ENCODE peak calls at places on chromosome 1, in nine cellular contexts. V is tibial nerve, A is right atrium auricular region, S is lower lobe of right lung, Z is body of pancreas, Q is GM23248, P is stomach, Y is endothelial cell of umbilical vein, I is HAP-1. D is an unnamed sample.

GRCh38 chr1:244598611-244599010 is 54.3 kb upstream of the DESI2 start:
- DNase-seq in V (no peak), A (no peak), S (no peak), Z (no peak), Q (no peak), P (no peak), Y (no peak), I (no peak), D (no peak)

GRCh38 chr1:6185151-6185550 is 5.0 kb upstream of the CHD5 start:
- DNase-seq in V (no peak), A (no peak), S (no peak), Z (no peak), Q (peak; percentile 62), P (no peak), Y (no peak), I (no peak), D (no peak)

GRCh38 chr1:55233149-55233777 is 18.1 kb upstream of the USP24 start:
- DNase-seq in V (no peak), A (no peak), S (no peak), Z (no peak), Q (peak; percentile 64), P (no peak), Y (no peak), I (no peak), D (no peak)

GRCh38 chr1:248918126-248918525 is 12.1 kb downstream of the PGBD2 start:
- DNase-seq in V (no peak), A (no peak), S (no peak), Z (no peak), Q (peak; percentile 32), P (no peak), Y (no peak), I (no peak), D (no peak)

GRCh38 chr1:74822851-74823443 is 90.0 kb downstream of the TYW3 start:
- DNase-seq in V (no peak), A (no peak), S (no peak), Z (no peak), Q (no peak), P (no peak), Y (no peak), I (no peak), D (no peak)

GRCh38 chr1:206734499-206735142 is 36.0 kb upstream of the IL19 start:
- DNase-seq in V (peak; percentile 37), A (no peak), S (no peak), Z (peak; percentile 67), Q (peak; percentile 64), P (peak; percentile 60), Y (peak; percentile 26), I (peak; percentile 82), D (no peak)

GRCh38 chr1:162899422-162900168 is 38.6 kb upstream of the CCDC190 start:
- DNase-seq in V (no peak), A (no peak), S (no peak), Z (no peak), Q (peak; percentile 95), P (no peak), Y (no peak), I (no peak), D (no peak)

GRCh38 chr1:61012365-61012764 is 70.0 kb upstream of the NFIA start:
- DNase-seq in V (no peak), A (no peak), S (no peak), Z (no peak), Q (no peak), P (no peak), Y (peak; percentile 7), I (no peak), D (no peak)

DNA sequence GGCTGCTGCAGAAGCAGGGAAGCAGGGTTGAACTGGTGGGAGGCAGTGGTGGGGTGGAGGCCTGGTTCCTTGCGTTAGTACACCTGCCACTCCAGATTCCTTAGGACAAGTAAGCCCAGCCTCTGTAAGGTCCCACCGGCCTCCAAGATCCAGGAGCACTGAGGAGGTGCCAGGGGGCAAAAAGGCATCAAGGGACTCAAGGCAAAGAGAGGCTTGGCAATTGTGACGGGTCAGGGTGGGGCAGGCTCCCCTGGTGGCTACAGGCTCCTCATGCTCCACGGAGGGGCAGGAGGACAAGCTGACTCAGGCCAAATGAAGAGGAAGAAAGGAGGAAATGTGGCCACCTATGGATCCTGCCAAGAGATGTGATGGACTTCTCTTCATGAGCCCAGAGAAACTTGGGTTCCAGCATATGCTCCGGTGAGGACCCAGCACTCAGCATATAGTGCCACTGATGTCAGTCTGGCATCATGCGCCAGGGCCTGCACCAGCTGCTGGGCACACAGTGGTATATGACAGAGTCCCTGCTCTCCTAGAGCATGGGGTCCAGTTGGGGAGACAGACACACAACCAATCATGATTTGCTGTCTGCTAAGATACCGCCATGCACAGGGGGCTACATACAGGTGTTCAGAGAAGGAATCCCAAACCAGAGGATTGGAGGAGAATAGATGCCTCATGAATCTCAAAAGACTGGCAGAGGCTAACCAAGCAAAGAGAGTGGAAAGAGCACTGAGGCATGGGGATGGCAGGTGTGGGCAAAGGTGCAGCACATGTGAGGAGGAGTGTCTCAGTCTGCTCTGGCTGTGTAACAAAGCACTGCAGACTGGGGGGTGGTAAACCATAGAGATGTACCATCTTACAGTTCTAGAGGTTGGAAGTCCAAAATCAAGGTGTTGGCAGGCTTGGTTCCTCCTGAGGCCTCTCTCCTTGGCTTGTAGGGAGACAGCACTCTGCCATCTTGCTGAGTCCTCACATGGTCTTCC is 249.7 kb downstream of the RHOU start:
- DNase-seq in V (no peak), A (no peak), S (no peak), Z (no peak), Q (no peak), P (no peak), Y (no peak), I (no peak), D (no peak)
- H3K4me1 ChIP-seq in V (no peaks in the 10 kb centered on the region), A (no peaks in the 10 kb centered on the region), S (peaks cover 23% of the 10 kb centered on the region), Z (peaks cover 6% of the 10 kb centered on the region), Q (no peaks in the 10 kb centered on the region), P (peaks cover 2% of the 10 kb centered on the region), Y (no peaks in the 10 kb centered on the region), I (peaks cover 8% of the 10 kb centered on the region), D (peaks cover 28% of the 10 kb centered on the region)

DNA sequence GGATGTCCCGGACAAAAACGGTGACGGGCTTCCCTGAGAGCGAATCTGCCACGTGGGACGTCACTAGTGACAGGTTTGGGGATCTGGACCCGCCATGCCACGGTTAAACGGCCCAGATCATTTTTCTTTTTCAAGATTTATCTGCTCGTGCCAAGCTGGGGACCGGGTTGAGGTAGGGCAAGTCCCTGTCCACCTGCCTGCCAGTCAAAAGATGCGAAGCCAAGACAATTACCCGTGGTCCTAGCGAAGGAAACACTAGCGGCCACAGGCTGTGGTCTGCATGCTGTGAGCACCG is 904 bp upstream of the BATF3 start:
- DNase-seq in V (no peak), A (no peak), S (no peak), Z (peak; percentile 22), Q (peak; percentile 24), P (no peak), Y (no peak), I (no peak), D (no peak)
- H3K27me3 ChIP-seq in V (no peaks in the 10 kb centered on the region), A (peaks cover 7% of the 10 kb centered on the region), S (no peaks in the 10 kb centered on the region), Z (no peaks in the 10 kb centered on the region), Q (peaks cover 15% of the 10 kb centered on the region), P (no peaks in the 10 kb centered on the region), Y (peaks cover 35% of the 10 kb centered on the region), I (peaks cover 21% of the 10 kb centered on the region), D (peaks cover 7% of the 10 kb centered on the region)

GRCh38 chr1:223833948-223834347 is 11.8 kb downstream of the TP53BP2 start:
- DNase-seq in V (no peak), A (no peak), S (no peak), Z (no peak), Q (peak; percentile 13), P (no peak), Y (no peak), I (no peak), D (no peak)
- H3K4me1 ChIP-seq in V (peaks cover 35% of the 10 kb centered on the region), A (no peaks in the 10 kb centered on the region), S (peaks cover 71% of the 10 kb centered on the region), Z (peaks cover 52% of the 10 kb centered on the region), Q (peaks cover 39% of the 10 kb centered on the region), P (peaks cover 33% of the 10 kb centered on the region), Y (peaks cover 57% of the 10 kb centered on the region), I (peaks cover 20% of the 10 kb centered on the region), D (peaks cover 72% of the 10 kb centered on the region)

GRCh38 chr1:205047764-205048231 is 4.8 kb downstream of the CNTN2 start:
- DNase-seq in V (no peak), A (no peak), S (no peak), Z (no peak), Q (no peak), P (no peak), Y (no peak), I (no peak), D (no peak)

GRCh38 chr1:205046870-205047269 is 3.9 kb downstream of the CNTN2 start:
- DNase-seq in V (no peak), A (no peak), S (no peak), Z (no peak), Q (no peak), P (no peak), Y (no peak), I (no peak), D (no peak)

GRCh38 chr1:205048382-205048781 is 5.4 kb downstream of the CNTN2 start:
- DNase-seq in V (no peak), A (no peak), S (no peak), Z (no peak), Q (no peak), P (no peak), Y (no peak), I (no peak), D (no peak)

GRCh38 chr1:205052689-205053088 is 9.7 kb downstream of the CNTN2 start:
- DNase-seq in V (no peak), A (no peak), S (no peak), Z (no peak), Q (no peak), P (no peak), Y (no peak), I (no peak), D (no peak)

DNA sequence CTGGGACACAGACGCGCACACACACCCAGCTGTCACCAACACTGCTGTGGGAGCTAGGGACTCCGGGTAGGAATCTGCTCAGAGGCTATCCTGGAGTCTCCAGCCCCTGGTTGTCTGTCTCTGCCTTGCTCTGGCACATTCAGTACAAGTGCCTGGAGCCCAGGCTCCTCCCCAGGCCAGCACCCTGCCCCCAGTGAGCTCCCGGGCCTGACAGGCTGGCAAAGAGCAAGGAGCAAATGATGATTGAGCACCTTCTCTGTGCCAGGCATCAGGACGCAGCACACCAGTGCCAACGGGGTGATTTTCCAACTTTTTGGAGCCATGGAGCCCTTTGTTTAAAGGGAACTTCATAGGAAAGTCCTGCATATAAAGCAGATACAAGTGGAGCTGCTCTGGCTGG is 6.5 kb downstream of the CNTN2 start:
- DNase-seq in V (no peak), A (no peak), S (no peak), Z (no peak), Q (no peak), P (no peak), Y (no peak), I (no peak), D (no peak)
- H3K27me3 ChIP-seq in V (peaks cover 28% of the 10 kb centered on the region), A (peaks cover 7% of the 10 kb centered on the region), S (peaks cover 39% of the 10 kb centered on the region), Z (no peaks in the 10 kb centered on the region), Q (peaks cover 66% of the 10 kb centered on the region), P (peaks cover 3% of the 10 kb centered on the region), Y (peaks cover 23% of the 10 kb centered on the region), I (peaks cover 61% of the 10 kb centered on the region), D (no peaks in the 10 kb centered on the region)

GRCh38 chr1:43293896-43294760 is 6.7 kb upstream of the TIE1 start:
- DNase-seq in V (no peak), A (no peak), S (no peak), Z (no peak), Q (peak; percentile 72), P (no peak), Y (peak; percentile 82), I (peak; percentile 22), D (no peak)
- H3K4me1 ChIP-seq in V (peaks cover 8% of the 10 kb centered on the region), A (no peaks in the 10 kb centered on the region), S (peaks cover 31% of the 10 kb centered on the region), Z (peaks cover 27% of the 10 kb centered on the region), Q (no peaks in the 10 kb centered on the region), P (peaks cover 18% of the 10 kb centered on the region), Y (peaks cover 26% of the 10 kb centered on the region), I (peaks cover 31% of the 10 kb centered on the region), D (peaks cover 4% of the 10 kb centered on the region)